ENCODE peak calls at places on chromosomes 1 and 21, in four cellular contexts. N is substantia nigra, Z is PC-9, B is upper lobe of right lung. L is an unnamed sample.

GRCh38 chr21:25862596-25862995 is 127.8 kb downstream of the GABPA start:
- DNase-seq in N (no peak), Z (no peak), B (no peak), L (no peak)

GRCh38 chr1:204361341-204361771 is 1.6 kb upstream of the PLEKHA6 start:
- DNase-seq in N (no peak), Z (peak; percentile 9), B (no peak), L (no peak)

GRCh38 chr1:196933531-196934189 is 9.9 kb upstream of the CFHR2 start:
- DNase-seq in N (no peak), Z (no peak), B (no peak), L (no peak)

GRCh38 chr1:219188331-219188803 is 14.7 kb downstream of the LYPLAL1 start:
- DNase-seq in N (no peak), Z (no peak), B (no peak), L (no peak)

GRCh38 chr21:35664683-35665082 is 395.6 kb downstream of the SETD4 start:
- DNase-seq in N (no peak), Z (peak; percentile 58), B (no peak), L (no peak)

GRCh38 chr1:93750946-93751345 is 69.3 kb upstream of the BCAR3 start:
- DNase-seq in N (no peak), Z (no peak), B (no peak), L (no peak)

GRCh38 chr1:57796609-57797008 is 372.7 kb upstream of the DAB1 start:
- DNase-seq in N (no peak), Z (no peak), B (no peak), L (no peak)

GRCh38 chr1:25515033-25515432 is 28.4 kb upstream of the LDLRAP1 start:
- DNase-seq in N (no peak), Z (no peak), B (peak; percentile 38), L (no peak)

GRCh38 chr1:213986020-213986924 is 1.5 kb upstream of the PROX1 start:
- DNase-seq in N (no peak), Z (no peak), B (no peak), L (no peak)

GRCh38 chr1:9561429-9561828 is 22.2 kb downstream of the SLC25A33 start:
- DNase-seq in N (no peak), Z (peak; percentile 88), B (no peak), L (no peak)

GRCh38 chr1:34186741-34187494 is 10.2 kb downstream of the C1orf94 start:
- DNase-seq in N (no peak), Z (no peak), B (no peak), L (no peak)

GRCh38 chr1:11929849-11930248 is 3.6 kb upstream of the KIAA2013 start:
- DNase-seq in N (no peak), Z (no peak), B (no peak), L (no peak)

GRCh38 chr1:236868625-236869467 is 73.8 kb downstream of the MTR start:
- DNase-seq in N (no peak), Z (peak; percentile 49), B (no peak), L (no peak)

GRCh38 chr1:21236178-21236577 is 54.1 kb downstream of the ECE1 start:
- DNase-seq in N (no peak), Z (no peak), B (no peak), L (no peak)

GRCh38 chr1:22282281-22282970 is 139.5 kb upstream of the WNT4 start:
- DNase-seq in N (no peak), Z (no peak), B (no peak), L (no peak)

GRCh38 chr21:16071082-16071481 is 341.3 kb downstream of the USP25 start:
- DNase-seq in N (no peak), Z (no peak), B (no peak), L (no peak)

GRCh38 chr1:68808351-68808750 is 311.5 kb upstream of the DEPDC1 start:
- DNase-seq in N (no peak), Z (no peak), B (no peak), L (no peak)

GRCh38 chr1:101438359-101438758 is 201.5 kb downstream of the S1PR1 start:
- DNase-seq in N (no peak), Z (peak; percentile 29), B (no peak), L (no peak)

GRCh38 chr1:44405041-44405803 is at the start of gene RNF220:
- DNase-seq in N (peak; percentile 35), Z (peak; percentile 46), B (peak; percentile 76), L (peak; percentile 64)

GRCh38 chr1:201123866-201124265 is 3.1 kb downstream of the ASCL5 start:
- DNase-seq in N (no peak), Z (no peak), B (no peak), L (no peak)

GRCh38 chr1:154141240-154141639 is 13.6 kb downstream of the NUP210L start:
- DNase-seq in N (no peak), Z (no peak), B (no peak), L (no peak)

GRCh38 chr1:66624412-66625060 is 90.6 kb downstream of the SGIP1 start:
- DNase-seq in N (no peak), Z (no peak), B (no peak), L (no peak)

GRCh38 chr1:151282883-151283725 is 1.0 kb downstream of the ZNF687 start:
- DNase-seq in N (no peak), Z (peak; percentile 51), B (peak; percentile 74), L (no peak)

GRCh38 chr1:202144510-202145324 is at the start of gene ARL8A:
- DNase-seq in N (peak; percentile 58), Z (no peak), B (peak; percentile 89), L (no peak)

GRCh38 chr1:33220701-33221384 is 35.4 kb upstream of the ZNF362 start:
- DNase-seq in N (no peak), Z (peak; percentile 95), B (peak; percentile 66), L (peak; percentile 99)

GRCh38 chr1:234478152-234478480 is 863 bp downstream of the TARBP1 start:
- DNase-seq in N (no peak), Z (peak; percentile 46), B (peak; percentile 90), L (no peak)

GRCh38 chr1:93652335-93652949 is 29.2 kb downstream of the BCAR3 start:
- DNase-seq in N (no peak), Z (no peak), B (no peak), L (no peak)

GRCh38 chr1:175197536-175197935 is 5.0 kb upstream of the KIAA0040 start:
- DNase-seq in N (no peak), Z (peak; percentile 99), B (no peak), L (no peak)

GRCh38 chr1:36251794-36252481 is 27.7 kb downstream of the THRAP3 start:
- DNase-seq in N (no peak), Z (no peak), B (no peak), L (no peak)
- H3K27ac ChIP-seq in N (no peak overlapping the region), Z (peak overlapping the region; percentile 27), B (no peak overlapping the region), L (peak overlapping the region; percentile 70)

GRCh38 chr1:39110325-39110851 is 84.2 kb downstream of the NDUFS5 start:
- DNase-seq in N (no peak), Z (no peak), B (no peak), L (no peak)

GRCh38 chr1:39105841-39106765 is 80.0 kb downstream of the NDUFS5 start:
- DNase-seq in N (no peak), Z (no peak), B (peak; percentile 80), L (no peak)

GRCh38 chr1:39109653-39110052 is 83.5 kb downstream of the NDUFS5 start:
- DNase-seq in N (no peak), Z (no peak), B (no peak), L (no peak)

GRCh38 chr1:39106949-39107740 is 81.0 kb downstream of the NDUFS5 start:
- DNase-seq in N (no peak), Z (no peak), B (no peak), L (no peak)

GRCh38 chr1:39107891-39108290 is 81.7 kb downstream of the NDUFS5 start:
- DNase-seq in N (no peak), Z (no peak), B (no peak), L (no peak)
- H3K27ac ChIP-seq in N (peak overlapping the region; percentile 19), Z (no peak overlapping the region), B (peak overlapping the region; percentile 87), L (peak overlapping the region; percentile 95)

GRCh38 chr1:225509770-225510169 is 81.9 kb upstream of the LBR start:
- DNase-seq in N (no peak), Z (peak; percentile 85), B (no peak), L (no peak)

GRCh38 chr1:225508538-225509375 is 80.9 kb upstream of the LBR start:
- DNase-seq in N (no peak), Z (peak; percentile 98), B (no peak), L (no peak)

GRCh38 chr1:225506727-225507126 is 78.9 kb upstream of the LBR start:
- DNase-seq in N (no peak), Z (no peak), B (no peak), L (no peak)

GRCh38 chr1:225511828-225512381 is 84.1 kb upstream of the LBR start:
- DNase-seq in N (no peak), Z (no peak), B (no peak), L (no peak)

DNA sequence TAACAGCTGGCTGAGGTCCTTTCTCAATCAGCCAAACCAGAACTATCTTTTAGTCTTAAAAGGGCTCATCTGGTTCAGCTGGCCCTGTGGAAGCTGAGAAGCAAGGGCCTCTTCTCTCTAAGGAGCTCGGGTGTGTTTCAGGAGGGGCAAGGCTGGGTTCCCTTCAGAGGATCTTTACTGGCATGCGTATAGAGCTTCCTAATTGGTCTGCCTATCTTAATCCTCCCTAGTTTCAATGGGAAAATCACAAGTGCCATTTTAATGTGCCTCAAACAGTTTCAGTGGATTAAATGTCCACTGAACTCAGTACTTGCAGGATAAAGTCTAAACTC is 81.5 kb upstream of the LBR start:
- DNase-seq in N (no peak), Z (no peak), B (no peak), L (no peak)
- H3K27ac ChIP-seq in N (peak overlapping the region; percentile 89), Z (peak overlapping the region; percentile 93), B (peak overlapping the region; percentile 1), L (peak overlapping the region; percentile 39)

GRCh38 chr1:160340146-160340545 is 2.9 kb downstream of the COPA start:
- DNase-seq in N (no peak), Z (no peak), B (no peak), L (no peak)
- H3K27ac ChIP-seq in N (peak overlapping the region; percentile 32), Z (no peak overlapping the region), B (no peak overlapping the region), L (no peak overlapping the region)

DNA sequence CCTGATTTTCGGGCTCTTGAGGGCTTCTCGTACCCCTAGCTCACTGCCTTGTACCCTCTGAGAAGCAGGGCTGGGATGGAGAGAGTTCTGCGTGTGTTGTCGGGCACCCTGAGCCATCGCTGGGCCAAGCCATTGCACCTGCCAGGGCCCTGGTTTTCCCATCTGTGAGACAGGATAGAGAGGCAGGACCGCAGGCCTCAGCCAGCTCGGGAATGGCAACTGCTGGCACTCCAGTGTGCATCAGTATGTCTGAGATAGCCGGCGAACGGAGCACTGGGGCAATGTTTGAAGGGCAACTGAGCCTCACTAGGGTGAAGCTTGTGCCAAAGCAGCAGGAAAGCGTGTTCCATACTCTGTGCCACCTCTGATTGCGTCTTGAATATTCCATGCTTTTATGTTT is 66.9 kb downstream of the TENT5C start:
- DNase-seq in N (no peak), Z (no peak), B (no peak), L (no peak)
- H3K27ac ChIP-seq in N (no peak overlapping the region), Z (no peak overlapping the region), B (no peak overlapping the region), L (no peak overlapping the region)

L was measured in RWPE2.